ENCODE peak calls at places on chromosomes 16 and 17, in seven cellular contexts. X is kidney glomerular epithelial cell; H is NCI-H460; R is cardiac muscle cell; O is activated naive CD4-positive, alpha-beta T cell treated with Interleukin-2 at 50 U/mL for 16 hours; F is PC-9; P is HL-60. B is an unnamed sample.

GRCh38 chr17:7558544-7559306 is at the start of gene TNFSF13:
- DNase-seq in R (no peak), H (no peak), F (no peak), O (no peak), X (no peak), P (peak), B (no peak)

GRCh38 chr17:73976676-73977521 is 226.6 kb upstream of the RPL38 start:
- DNase-seq in R (peak), H (no peak), X (no peak), F (no peak), P (no peak), O (no peak), B (no peak)

GRCh38 chr16:17080105-17080504 is 390.7 kb downstream of the XYLT1 start:
- DNase-seq in R (no peak), O (no peak), P (no peak), H (no peak), X (no peak), F (no peak), B (no peak)

GRCh38 chr17:76273435-76273921 is 8.3 kb downstream of the UBALD2 start:
- DNase-seq in H (no peak), O (no peak), X (no peak), F (no peak), R (no peak), P (no peak), B (no peak)

GRCh38 chr16:81505011-81505660 is 60.5 kb downstream of the CMIP start:
- DNase-seq in R (no peak), X (peak), H (no peak), P (no peak), O (no peak), F (no peak), B (no peak)

GRCh38 chr17:80822700-80823410 is 168.8 kb upstream of the CHMP6 start:
- DNase-seq in P (peak), H (no peak), F (peak), R (no peak), X (no peak), O (no peak), B (no peak)

GRCh38 chr16:1745900-1746692 is 25.2 kb downstream of the NME3 start:
- DNase-seq in P (no peak), X (no peak), R (peak), F (peak), H (no peak), O (no peak), B (no peak)

GRCh38 chr17:29653995-29654714 is 31.4 kb upstream of the CORO6 start:
- DNase-seq in X (no peak), P (no peak), O (no peak), H (no peak), F (no peak), R (peak), B (no peak)

GRCh38 chr17:15507896-15508295 is 40.5 kb upstream of the CDRT4 start:
- DNase-seq in F (no peak), X (no peak), O (no peak), P (no peak), H (no peak), R (no peak), B (no peak)

GRCh38 chr16:74868501-74868900 is 93.9 kb upstream of the FA2H start:
- DNase-seq in H (peak), P (no peak), R (peak), F (no peak), O (no peak), X (peak), B (no peak)

GRCh38 chr17:41542357-41542756 is 14.2 kb upstream of the KRT19 start:
- DNase-seq in R (no peak), H (no peak), O (no peak), F (no peak), X (no peak), P (no peak), B (no peak)

GRCh38 chr16:56295739-56296527 is 104.6 kb downstream of the GNAO1 start:
- DNase-seq in O (no peak), P (no peak), R (no peak), X (no peak), F (no peak), H (no peak), B (no peak)

GRCh38 chr17:28878981-28879380 is 18.6 kb downstream of the FLOT2 start:
- DNase-seq in O (no peak), F (peak), R (peak), P (no peak), H (peak), X (no peak), B (no peak)

GRCh38 chr16:83533193-83533592 is 274.6 kb upstream of the HSBP1 start:
- DNase-seq in O (no peak), X (peak), H (peak), P (no peak), F (no peak), R (no peak), B (no peak)

GRCh38 chr16:27228036-27228435 is 24.7 kb downstream of the KDM8 start:
- DNase-seq in R (no peak), O (no peak), P (no peak), X (no peak), F (no peak), H (no peak), B (no peak)

GRCh38 chr16:177394-177822 is 928 bp downstream of the HBA1 start:
- DNase-seq in P (no peak), O (no peak), R (peak), F (no peak), H (no peak), X (no peak), B (no peak)

GRCh38 chr16:64841482-64841881 is 280.4 kb downstream of the CDH11 start:
- DNase-seq in X (no peak), R (no peak), H (no peak), F (no peak), O (no peak), P (no peak), B (no peak)

GRCh38 chr17:6497496-6498221 is 53.4 kb downstream of the PIMREG start:
- DNase-seq in O (no peak), F (no peak), X (no peak), H (no peak), R (no peak), P (no peak), B (no peak)

GRCh38 chr17:51166987-51167931 is 1.0 kb downstream of the NME2 start:
- DNase-seq in H (peak), P (peak), F (no peak), X (peak), O (peak), R (peak), B (peak)

GRCh38 chr16:31697744-31698125 is 170.0 kb downstream of the AHSP start:
- DNase-seq in X (no peak), R (no peak), F (no peak), H (no peak), P (no peak), O (no peak), B (no peak)

GRCh38 chr17:49670641-49671040 is 7.3 kb downstream of the SPOP start:
- DNase-seq in R (no peak), H (no peak), F (no peak), P (no peak), X (no peak), O (no peak), B (no peak)

GRCh38 chr17:32288600-32288999 is 23.0 kb downstream of the RHBDL3 start:
- DNase-seq in R (no peak), X (no peak), F (no peak), O (no peak), P (peak), H (no peak), B (no peak)

GRCh38 chr16:66207139-66207863 is 159.2 kb upstream of the CDH5 start:
- DNase-seq in F (no peak), O (no peak), P (peak), H (no peak), X (no peak), R (peak), B (no peak)

GRCh38 chr17:79814966-79815835 is 18.3 kb upstream of the CBX8 start:
- DNase-seq in R (peak), O (no peak), F (no peak), X (no peak), H (no peak), P (no peak), B (no peak)

GRCh38 chr16:3487521-3488410 is 7.5 kb downstream of the C16orf90 start:
- DNase-seq in P (no peak), O (no peak), F (peak), H (no peak), R (no peak), X (no peak), B (no peak)

GRCh38 chr16:89383095-89384003 is 107.0 kb downstream of the ANKRD11 start:
- DNase-seq in P (no peak), O (no peak), H (no peak), R (peak), X (no peak), F (peak), B (no peak)

GRCh38 chr17:81723651-81724209 is 11.6 kb downstream of the SLC25A10 start:
- DNase-seq in R (no peak), O (no peak), H (no peak), X (no peak), P (no peak), F (no peak), B (no peak)

GRCh38 chr16:55015181-55015913 is 84.7 kb downstream of the IRX5 start:
- DNase-seq in X (no peak), P (no peak), R (no peak), O (no peak), F (no peak), H (no peak), B (no peak)

GRCh38 chr16:78292726-78293380 is 193.4 kb downstream of the WWOX start:
- DNase-seq in F (no peak), R (no peak), O (no peak), X (peak), H (no peak), P (no peak), B (no peak)

GRCh38 chr17:48014603-48015037 is 23.0 kb downstream of the COPZ2 start:
- DNase-seq in P (no peak), H (no peak), R (no peak), X (no peak), O (no peak), F (no peak), B (no peak)

GRCh38 chr16:84943620-84944019 is 67.7 kb downstream of the ZDHHC7 start:
- DNase-seq in X (no peak), P (no peak), R (no peak), O (no peak), H (no peak), F (no peak), B (no peak)

GRCh38 chr17:29549169-29549935 is 17.5 kb downstream of the ABHD15 start:
- DNase-seq in F (no peak), P (no peak), O (no peak), X (no peak), R (peak), H (no peak), B (no peak)

GRCh38 chr16:31412750-31413149 is 15.4 kb downstream of the COX6A2 start:
- DNase-seq in H (no peak), P (no peak), F (no peak), O (no peak), R (no peak), X (no peak), B (no peak)

GRCh38 chr17:78526231-78527025 is 50.8 kb downstream of the DNAH17 start:
- DNase-seq in P (no peak), X (no peak), F (peak), R (no peak), O (no peak), H (no peak), B (no peak)

GRCh38 chr17:10618202-10618635 is 38.9 kb downstream of the MYH3 start:
- DNase-seq in O (peak), P (peak), R (peak), X (peak), F (peak), H (peak), B (peak)

GRCh38 chr16:20918486-20919239 is 18.1 kb downstream of the LYRM1 start:
- DNase-seq in R (peak), P (no peak), H (peak), O (no peak), F (no peak), X (no peak), B (no peak)

GRCh38 chr16:46896314-46896968 is 12.3 kb downstream of the GPT2 start:
- DNase-seq in O (no peak), F (no peak), X (peak), H (no peak), R (peak), P (no peak), B (no peak)

B was measured in T-helper 2 cell treated with Interferon-gamma antibody and Interleukin-4, amounts not matched to agents 5 μg/mL and 100 μg/mL, for 36 hours.